ENCODE peak calls at places on chromosomes 2 and 18, in five cellular contexts. W is upper lobe of left lung; Y is fibroblast of lung; N is stomach; E is CD4-positive, alpha-beta memory T cell. M is an unnamed sample. For H3K4me1 and H3K36me3, the result is how much of the 10 kb centered on the place peaks cover.

GRCh38 chr2:100818606-100819364 is 1.2 kb upstream of the NPAS2 start:
- DNase-seq in E (no peak), N (peak), W (peak), Y (peak), M (peak)

GRCh38 chr18:36522503-36522902 is 225.0 kb downstream of the FHOD3 start:
- DNase-seq in Y (no peak), E (no peak), N (no peak), W (no peak), M (no peak)

GRCh38 chr2:160652236-160652635 is 158.6 kb upstream of the RBMS1 start:
- DNase-seq in N (no peak), E (peak), W (peak), Y (no peak), M (no peak)

GRCh38 chr2:12504443-12504842 is 212.3 kb upstream of the TRIB2 start:
- DNase-seq in N (no peak), E (no peak), Y (no peak), W (no peak), M (no peak)

GRCh38 chr2:54969295-54969939 is 80.8 kb downstream of the RTN4 start:
- DNase-seq in N (no peak), W (no peak), Y (no peak), E (no peak), M (no peak)

GRCh38 chr18:55018602-55019001 is 59.3 kb upstream of the CCDC68 start:
- DNase-seq in W (no peak), Y (peak), E (no peak), N (no peak), M (no peak)

GRCh38 chr18:62625019-62625418 is 90.3 kb upstream of the PHLPP1 start:
- DNase-seq in Y (no peak), N (no peak), W (no peak), E (no peak), M (no peak)

GRCh38 chr2:126907671-126908070 is 9.0 kb downstream of the TEX51 start:
- DNase-seq in Y (no peak), W (no peak), N (no peak), E (no peak), M (peak)

GRCh38 chr2:38432827-38433606 is 55.9 kb upstream of the ATL2 start:
- DNase-seq in Y (no peak), W (no peak), E (no peak), N (no peak), M (no peak)

GRCh38 chr18:21739604-21740473 is 753 bp upstream of the MIB1 start:
- DNase-seq in W (no peak), E (no peak), Y (no peak), N (no peak), M (no peak)

DNA sequence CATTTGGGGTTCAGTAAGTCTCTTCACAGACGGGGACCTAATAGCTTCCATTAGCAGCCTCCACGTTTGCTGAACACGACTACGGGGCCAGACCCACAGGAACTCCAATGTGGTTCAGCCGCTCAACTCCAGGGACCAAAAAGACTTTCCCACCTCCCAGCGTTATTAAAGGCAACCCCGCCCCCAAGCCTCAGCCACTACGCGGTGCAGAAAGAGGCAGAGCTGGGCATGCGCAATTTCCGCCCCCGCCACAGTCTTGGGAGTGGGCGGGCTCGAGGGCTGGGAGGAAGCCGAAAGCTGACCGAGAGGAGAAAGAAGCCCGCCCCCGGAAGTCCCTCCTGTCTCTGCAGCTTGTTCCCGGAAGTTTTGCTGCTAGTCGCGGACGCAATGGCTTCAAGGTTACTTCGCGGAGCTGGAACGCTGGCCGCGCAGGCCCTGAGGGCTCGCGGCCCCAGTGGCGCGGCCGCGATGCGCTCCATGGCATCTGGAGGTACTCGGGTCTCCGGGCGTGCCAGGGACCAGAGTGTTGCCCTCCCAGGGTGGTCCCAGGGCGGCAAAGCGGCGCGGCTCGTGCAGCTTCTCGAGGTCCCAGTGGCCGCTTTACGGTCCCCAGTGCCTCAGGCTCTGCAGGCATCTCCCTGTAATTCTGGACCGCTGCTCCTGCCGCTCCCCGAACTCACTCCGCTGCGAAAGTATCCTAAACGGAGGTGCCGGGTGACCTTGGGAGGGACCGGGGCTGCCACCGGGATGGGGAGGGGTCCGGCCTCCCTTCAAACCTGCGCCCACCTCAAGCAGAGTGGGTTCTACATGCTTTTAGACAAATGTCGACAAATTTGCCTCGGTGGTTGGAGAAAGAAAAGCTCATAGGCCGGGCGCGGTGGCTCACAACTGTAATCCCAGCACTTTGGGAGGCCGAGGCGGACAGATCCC is at the start of gene COX5B:
- DNase-seq in Y (peak), N (peak), E (peak), W (peak), M (peak)
- H3K4me3 ChIP-seq in Y (peak), N (peak), E (peak), W (peak), M (peak)

GRCh38 chr2:45747363-45747762 is 95.9 kb downstream of the PRKCE start:
- DNase-seq in N (no peak), W (no peak), Y (no peak), E (no peak), M (no peak)
- H3K4me1 ChIP-seq in N (under half), W (under half), Y (under half), E (under half), M (under half)

GRCh38 chr2:106098081-106098480 is 96.0 kb downstream of the UXS1 start:
- DNase-seq in W (no peak), Y (peak), E (no peak), N (no peak), M (no peak)
- H3K36me3 ChIP-seq in W (half or more), Y (under half), E (under half), N (under half), M (under half)

GRCh38 chr2:186546842-186547241 is 43.0 kb upstream of the ITGAV start:
- DNase-seq in N (no peak), W (no peak), E (no peak), Y (peak), M (no peak)

GRCh38 chr2:186543561-186544131 is 46.2 kb upstream of the ITGAV start:
- DNase-seq in N (no peak), Y (peak), E (no peak), W (no peak), M (no peak)

GRCh38 chr2:186540971-186541370 is 48.9 kb upstream of the ITGAV start:
- DNase-seq in Y (peak), E (no peak), W (no peak), N (no peak), M (no peak)

GRCh38 chr2:186542002-186542401 is 47.9 kb upstream of the ITGAV start:
- DNase-seq in Y (no peak), N (no peak), W (no peak), E (no peak), M (no peak)

GRCh38 chr2:186544255-186544675 is 45.6 kb upstream of the ITGAV start:
- DNase-seq in W (no peak), N (no peak), Y (peak), E (no peak), M (no peak)
- H3K4me3 ChIP-seq in W (no peak), N (no peak), Y (no peak), E (no peak), M (no peak)

GRCh38 chr2:86037795-86038192 is 67.9 kb downstream of the POLR1A start:
- DNase-seq in W (peak), Y (no peak), N (no peak), E (no peak), M (no peak)
- H3K4me1 ChIP-seq in W (half or more), Y (under half), N (under half), E (half or more), M (under half)

M was measured in pancreas.